ENCODE peak calls at places on chromosomes 5 and 9, in six cellular contexts. N is IMR-90, R is K562, I is HepG2, J is GM12878, B is H1. V is an unnamed sample.

GRCh38 chr9:118563677-118564076 is 805.6 kb downstream of the BRINP1 start:
- DNase-seq in N (no peak), R (no peak), J (no peak), I (no peak), B (no peak), V (no peak)

GRCh38 chr5:34597034-34597433 is 59.1 kb upstream of the RAI14 start:
- DNase-seq in N (no peak), R (no peak), B (no peak), J (no peak), I (no peak), V (no peak)

GRCh38 chr5:64637837-64638443 is 52.4 kb upstream of the SHISAL2B start:
- DNase-seq in B (no peak), R (no peak), I (no peak), N (no peak), J (no peak), V (peak)

GRCh38 chr5:55481293-55481900 is 53.4 kb downstream of the PLPP1 start:
- DNase-seq in R (no peak), N (no peak), I (no peak), J (no peak), B (no peak), V (no peak)

GRCh38 chr5:146025108-146025507 is 80.3 kb downstream of the PLAC8L1 start:
- DNase-seq in R (no peak), J (no peak), B (no peak), N (no peak), I (peak), V (no peak)

GRCh38 chr9:95820076-95820475 is 55.4 kb upstream of the ERCC6L2 start:
- DNase-seq in I (no peak), J (no peak), N (no peak), R (no peak), B (no peak), V (no peak)

GRCh38 chr5:54013556-54014157 is 296.7 kb downstream of the ARL15 start:
- DNase-seq in N (peak), I (no peak), R (peak), B (no peak), J (no peak), V (no peak)

GRCh38 chr5:109455598-109456096 is 45.9 kb upstream of the PJA2 start:
- DNase-seq in N (peak), B (no peak), I (peak), J (peak), R (no peak), V (peak)

GRCh38 chr9:134410835-134411217 is 84.6 kb downstream of the RXRA start:
- DNase-seq in B (no peak), I (no peak), N (no peak), R (no peak), J (no peak), V (no peak)

GRCh38 chr5:43547532-43547931 is 9.3 kb downstream of the PAIP1 start:
- DNase-seq in I (no peak), J (no peak), B (no peak), N (no peak), R (no peak), V (no peak)

GRCh38 chr9:21505425-21506179 is 23.5 kb upstream of the IFNE start:
- DNase-seq in J (no peak), R (no peak), N (peak), I (no peak), B (no peak), V (no peak)

GRCh38 chr5:86332851-86333250 is 284.9 kb upstream of the COX7C start:
- DNase-seq in J (no peak), N (no peak), B (no peak), R (no peak), I (no peak), V (no peak)

GRCh38 chr9:116753389-116753788 is 66.3 kb downstream of the TRIM32 start:
- DNase-seq in J (no peak), R (no peak), I (no peak), B (no peak), N (no peak), V (no peak)

GRCh38 chr5:136054133-136054996 is 25.6 kb downstream of the TGFBI start:
- DNase-seq in R (no peak), I (no peak), J (no peak), B (no peak), N (peak), V (no peak)

GRCh38 chr9:136204838-136205706 is at the start of gene LHX3:
- DNase-seq in J (no peak), B (peak), I (no peak), R (peak), N (no peak), V (no peak)

GRCh38 chr9:38395653-38396370 is 3.3 kb downstream of the ALDH1B1 start:
- DNase-seq in J (no peak), B (no peak), N (no peak), I (no peak), R (no peak), V (no peak)

GRCh38 chr9:91583161-91583875 is 159.7 kb upstream of the NFIL3 start:
- DNase-seq in R (no peak), N (no peak), B (no peak), J (no peak), I (no peak), V (no peak)

GRCh38 chr5:2756211-2756746 is 4.8 kb upstream of the IRX2 start:
- DNase-seq in N (peak), I (no peak), J (no peak), B (peak), R (no peak), V (peak)

GRCh38 chr5:81762401-81762800 is 11.5 kb upstream of the SSBP2 start:
- DNase-seq in I (no peak), B (no peak), N (peak), J (no peak), R (no peak), V (no peak)

GRCh38 chr5:74105126-74105780 is 479.3 kb downstream of the ARHGEF28 start:
- DNase-seq in B (no peak), R (no peak), N (no peak), J (no peak), I (no peak), V (no peak)

GRCh38 chr5:154406231-154406630 is 39.6 kb upstream of the SAP30L start:
- DNase-seq in I (no peak), B (no peak), R (no peak), N (no peak), J (no peak), V (no peak)

GRCh38 chr5:94782376-94782775 is 163.9 kb downstream of the SLF1 start:
- DNase-seq in N (no peak), J (no peak), I (no peak), B (no peak), R (no peak), V (no peak)

GRCh38 chr9:132806723-132807421 is 71.2 kb downstream of the AK8 start:
- DNase-seq in B (peak), I (no peak), R (no peak), J (no peak), N (no peak), V (no peak)

GRCh38 chr9:35426627-35427026 is 63.3 kb upstream of the RUSC2 start:
- DNase-seq in N (no peak), I (no peak), J (no peak), R (no peak), B (no peak), V (no peak)

GRCh38 chr9:112605518-112605917 is 112.4 kb downstream of the INIP start:
- DNase-seq in J (peak), N (no peak), I (no peak), B (no peak), R (no peak), V (no peak)

GRCh38 chr5:139064613-139065012 is 133.6 kb downstream of the SIL1 start:
- DNase-seq in R (no peak), N (no peak), B (no peak), J (no peak), I (peak), V (no peak)

GRCh38 chr5:130400091-130400490 is 495.8 kb downstream of the CHSY3 start:
- DNase-seq in J (no peak), I (peak), B (no peak), N (no peak), R (no peak), V (peak)

DNA sequence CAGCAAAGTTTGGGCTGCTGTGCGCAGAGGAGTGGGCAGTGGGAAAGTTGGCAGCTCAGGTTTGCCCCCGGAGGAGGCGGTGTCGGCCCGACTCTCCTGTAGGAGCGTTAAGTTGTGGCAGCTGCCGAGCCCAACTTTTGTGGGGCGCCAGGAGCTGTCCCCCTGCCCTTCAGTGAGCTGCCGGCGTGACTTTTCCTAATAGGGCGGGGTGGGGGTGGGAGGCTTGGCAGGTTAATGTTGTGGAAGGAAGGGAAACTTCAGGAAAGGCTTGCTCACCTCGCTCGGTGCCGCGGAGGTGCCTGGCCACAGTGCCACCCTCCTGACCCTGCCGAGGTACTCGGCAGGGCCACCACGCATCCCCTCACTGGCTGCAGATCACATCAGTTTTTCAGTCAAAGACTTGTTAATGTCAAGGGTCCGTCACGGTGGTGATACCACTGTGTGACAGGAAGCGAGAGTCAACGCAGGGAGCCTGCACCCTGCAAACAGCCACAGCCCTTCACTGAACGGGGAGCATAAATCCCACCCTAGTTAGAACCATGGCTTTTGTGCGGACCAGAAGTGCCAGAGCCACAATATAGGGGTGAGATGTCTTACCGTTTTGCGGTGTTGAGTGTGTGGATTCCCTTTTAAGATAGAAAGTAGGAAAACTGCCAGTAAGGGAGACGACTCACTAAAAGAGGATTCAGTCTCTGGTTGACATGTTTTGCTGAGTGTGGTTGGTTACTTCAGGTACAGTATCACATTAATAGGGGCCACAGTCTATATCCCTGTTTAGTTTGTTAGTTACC is 746 bp downstream of the LNPEP start:
- DNase-seq in N (peak), B (peak), I (peak), J (no peak), R (peak), V (peak)
- TF ChIP-seq CEBPB in N (no peak), B (no peak), I (no peak), J (no peak), R (no peak), V (no peak)

GRCh38 chr5:150946351-150946905 is 41.6 kb upstream of the ZNF300 start:
- DNase-seq in R (peak), I (no peak), J (no peak), N (peak), B (no peak), V (no peak)
- TF ChIP-seq USF2 in R (no peak), I (no peak), J (no peak), N (no peak), B (no peak), V (no peak)

DNA sequence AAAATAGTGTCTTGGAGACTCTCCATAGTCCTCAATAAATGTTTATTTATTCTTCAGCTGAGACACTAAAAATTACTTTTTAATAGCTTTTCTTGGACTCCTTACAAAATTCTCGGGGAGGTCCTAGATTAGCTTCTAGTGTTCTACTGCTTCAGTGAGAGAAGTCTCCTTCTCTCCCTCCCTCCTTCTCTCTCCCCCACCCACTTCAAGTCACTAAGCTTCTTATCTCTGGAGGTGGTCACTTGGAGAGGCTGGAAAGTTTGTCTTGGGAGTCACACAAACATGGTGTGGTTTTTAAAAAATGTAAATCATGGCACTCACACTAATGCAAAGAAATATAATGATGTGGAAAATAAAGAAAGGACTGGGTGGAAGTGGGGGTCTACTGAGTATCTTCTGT is 64.1 kb downstream of the SEMA6A start:
- DNase-seq in R (no peak), I (no peak), N (no peak), B (no peak), J (no peak), V (no peak)
- TF ChIP-seq CEBPB in R (no peak), I (no peak), N (no peak), B (no peak), J (no peak), V (no peak)

GRCh38 chr5:147310059-147310704 is 75.4 kb downstream of the STK32A start:
- DNase-seq in B (no peak), I (no peak), J (no peak), N (peak), R (no peak), V (peak)
- TF ChIP-seq USF2 in B (no peak), I (no peak), J (no peak), N (no peak), R (no peak), V (no peak)

GRCh38 chr9:93346240-93347112 is 105.0 kb upstream of the FAM120A start:
- DNase-seq in R (no peak), I (no peak), N (no peak), J (no peak), B (peak), V (no peak)
- TF ChIP-seq CEBPB in R (no peak), I (no peak), N (no peak), J (no peak), B (no peak), V (no peak)

GRCh38 chr5:79133657-79134451 is 22.2 kb downstream of the BHMT start:
- DNase-seq in R (peak), J (peak), N (peak), I (peak), B (peak), V (peak)

GRCh38 chr5:79135790-79136553 is 24.4 kb downstream of the BHMT start:
- DNase-seq in I (no peak), N (no peak), J (no peak), R (no peak), B (no peak), V (no peak)

GRCh38 chr5:79136618-79137017 is 25.0 kb downstream of the BHMT start:
- DNase-seq in N (no peak), J (no peak), R (no peak), I (no peak), B (no peak), V (no peak)

GRCh38 chr5:79130781-79131180 is 19.2 kb downstream of the BHMT start:
- DNase-seq in B (no peak), R (no peak), J (no peak), I (no peak), N (no peak), V (no peak)

DNA sequence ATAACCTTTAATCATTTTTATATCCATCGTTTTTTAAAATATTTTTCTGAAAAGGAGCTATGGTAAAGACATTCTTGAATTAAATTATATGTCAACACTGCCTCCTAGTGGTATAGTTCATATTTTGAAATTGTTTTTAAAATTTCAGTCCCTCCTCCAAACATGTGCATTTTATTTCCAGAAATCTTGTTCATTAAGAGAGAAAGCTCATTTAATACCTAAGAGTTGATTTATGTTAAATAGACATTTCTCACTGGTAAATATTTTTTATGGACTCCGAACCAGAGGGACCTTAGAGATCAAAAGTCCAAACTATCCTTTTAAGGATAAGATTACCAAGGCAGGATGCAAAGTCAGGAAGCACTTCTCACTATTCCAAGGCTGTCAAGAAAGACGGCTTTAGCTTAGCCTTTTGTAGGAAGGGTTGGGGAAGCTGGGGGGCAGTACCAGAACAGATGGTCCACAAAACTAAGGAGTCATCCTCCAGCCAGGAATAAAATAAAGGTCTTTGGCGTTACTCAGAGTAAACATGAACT is 21.6 kb downstream of the BHMT start:
- DNase-seq in N (peak), J (no peak), I (peak), B (no peak), R (peak), V (peak)
- TF ChIP-seq USF2 in N (no peak), J (no peak), I (no peak), B (no peak), R (no peak), V (no peak)

DNA sequence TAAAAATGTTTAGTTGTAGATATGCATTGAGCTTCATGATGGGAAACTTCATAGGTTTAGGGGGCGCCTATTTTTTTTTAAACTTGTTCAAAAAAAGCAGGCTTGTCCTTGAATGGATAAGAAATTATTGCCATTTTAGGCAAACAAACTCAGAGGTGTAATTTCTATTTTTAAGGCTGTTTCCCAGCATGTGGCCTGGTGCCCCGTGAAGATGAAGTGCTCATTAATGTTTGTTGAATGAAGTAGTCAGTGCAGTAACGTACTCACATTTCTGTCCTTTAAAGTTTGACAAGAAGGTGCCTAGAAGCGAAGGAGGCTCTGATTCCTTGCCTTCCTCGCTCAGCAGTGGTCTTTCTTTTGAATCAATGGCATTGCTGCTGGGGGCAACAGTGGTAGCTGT is 54.3 kb downstream of the ZNF618 start:
- DNase-seq in R (no peak), B (peak), J (no peak), N (no peak), I (no peak), V (no peak)
- TF ChIP-seq CEBPB in R (no peak), B (no peak), J (no peak), N (no peak), I (no peak), V (no peak)

V was measured in A549.